ENCODE peak calls at places on chromosomes 13 and 19, in five cellular contexts. One of them, this sample, is unnamed.

GRCh38 chr19:37572203-37572602 is 22.4 kb downstream of the ZNF571 start:
- DNase-seq in heart left ventricle: no peak
- DNase-seq in GM12891: no peak
- DNase-seq in stomach: no peak
- DNase-seq in HepG2: no peak
- DNase-seq in this sample: no peak

GRCh38 chr13:48151766-48152165 is 56.9 kb upstream of the MED4 start:
- DNase-seq in heart left ventricle: no peak
- DNase-seq in GM12891: no peak
- DNase-seq in stomach: no peak
- DNase-seq in HepG2: no peak
- DNase-seq in this sample: no peak

GRCh38 chr13:78978381-78978998 is 319.5 kb upstream of the OBI1 start:
- DNase-seq in heart left ventricle: peak; percentile 14
- DNase-seq in GM12891: peak; percentile 1
- DNase-seq in stomach: peak; percentile 25
- DNase-seq in HepG2: peak; percentile 50
- DNase-seq in this sample: peak; percentile 7

GRCh38 chr13:48790996-48791395 is 137.3 kb downstream of the CYSLTR2 start:
- DNase-seq in heart left ventricle: no peak
- DNase-seq in GM12891: no peak
- DNase-seq in stomach: no peak
- DNase-seq in HepG2: no peak
- DNase-seq in this sample: no peak

GRCh38 chr13:110618780-110619179 is 3.4 kb downstream of the NAXD start:
- DNase-seq in heart left ventricle: no peak
- DNase-seq in GM12891: no peak
- DNase-seq in stomach: no peak
- DNase-seq in HepG2: no peak
- DNase-seq in this sample: no peak

GRCh38 chr19:47797996-47798903 is 6.1 kb downstream of the TPRX1 start:
- DNase-seq in heart left ventricle: no peak
- DNase-seq in GM12891: no peak
- DNase-seq in stomach: no peak
- DNase-seq in HepG2: no peak
- DNase-seq in this sample: no peak

GRCh38 chr19:44712864-44713515 is 14.0 kb downstream of the CEACAM16 start:
- DNase-seq in heart left ventricle: no peak
- DNase-seq in GM12891: no peak
- DNase-seq in stomach: no peak
- DNase-seq in HepG2: peak; percentile 65
- DNase-seq in this sample: no peak

GRCh38 chr13:65966991-65967451 is 1263.1 kb downstream of the PCDH9 start:
- DNase-seq in heart left ventricle: no peak
- DNase-seq in GM12891: no peak
- DNase-seq in stomach: no peak
- DNase-seq in HepG2: peak; percentile 34
- DNase-seq in this sample: peak; percentile 15

GRCh38 chr19:49282184-49282583 is 42.8 kb downstream of the SLC6A16 start:
- DNase-seq in heart left ventricle: no peak
- DNase-seq in GM12891: no peak
- DNase-seq in stomach: no peak
- DNase-seq in HepG2: no peak
- DNase-seq in this sample: no peak

GRCh38 chr19:41928754-41929535 is 696 bp upstream of the ERFL start:
- DNase-seq in heart left ventricle: no peak
- DNase-seq in GM12891: no peak
- DNase-seq in stomach: no peak
- DNase-seq in HepG2: no peak
- DNase-seq in this sample: no peak

GRCh38 chr13:65592757-65593156 is 1637.4 kb downstream of the PCDH9 start:
- DNase-seq in heart left ventricle: no peak
- DNase-seq in GM12891: no peak
- DNase-seq in stomach: no peak
- DNase-seq in HepG2: no peak
- DNase-seq in this sample: no peak

GRCh38 chr19:38837656-38838121 is 6.1 kb upstream of the ECH1 start:
- DNase-seq in heart left ventricle: no peak
- DNase-seq in GM12891: no peak
- DNase-seq in stomach: peak; percentile 55
- DNase-seq in HepG2: peak; percentile 65
- DNase-seq in this sample: no peak

GRCh38 chr13:23753523-23753922 is 135.7 kb downstream of the MIPEP start:
- DNase-seq in heart left ventricle: no peak
- DNase-seq in GM12891: no peak
- DNase-seq in stomach: no peak
- DNase-seq in HepG2: peak; percentile 90
- DNase-seq in this sample: no peak

GRCh38 chr13:65309906-65310305 is 1920.2 kb downstream of the PCDH9 start:
- DNase-seq in heart left ventricle: no peak
- DNase-seq in GM12891: no peak
- DNase-seq in stomach: no peak
- DNase-seq in HepG2: no peak
- DNase-seq in this sample: no peak

GRCh38 chr19:55255618-55256423 is 3.0 kb downstream of the PPP6R1 start:
- DNase-seq in heart left ventricle: no peak
- DNase-seq in GM12891: no peak
- DNase-seq in stomach: peak; percentile 46
- DNase-seq in HepG2: peak; percentile 47
- DNase-seq in this sample: peak; percentile 97

GRCh38 chr13:49064459-49064858 is 88.7 kb downstream of the FNDC3A start:
- DNase-seq in heart left ventricle: no peak
- DNase-seq in GM12891: no peak
- DNase-seq in stomach: no peak
- DNase-seq in HepG2: no peak
- DNase-seq in this sample: no peak

GRCh38 chr13:114222461-114222968 is 12.2 kb upstream of the CDC16 start:
- DNase-seq in heart left ventricle: no peak
- DNase-seq in GM12891: peak; percentile 31
- DNase-seq in stomach: no peak
- DNase-seq in HepG2: peak; percentile 12
- DNase-seq in this sample: no peak

GRCh38 chr19:53982611-53983010 is 8.8 kb upstream of the CACNG6 start:
- DNase-seq in heart left ventricle: peak; percentile 62
- DNase-seq in GM12891: no peak
- DNase-seq in stomach: peak; percentile 59
- DNase-seq in HepG2: no peak
- DNase-seq in this sample: no peak

GRCh38 chr19:15187026-15188007 is 13.5 kb downstream of the NOTCH3 start:
- DNase-seq in heart left ventricle: no peak
- DNase-seq in GM12891: no peak
- DNase-seq in stomach: no peak
- DNase-seq in HepG2: no peak
- DNase-seq in this sample: no peak

GRCh38 chr19:43651758-43652545 is 12.3 kb upstream of the CADM4 start:
- DNase-seq in heart left ventricle: peak; percentile 48
- DNase-seq in GM12891: no peak
- DNase-seq in stomach: peak; percentile 66
- DNase-seq in HepG2: peak; percentile 75
- DNase-seq in this sample: no peak

GRCh38 chr19:17327654-17328516 is 6.8 kb downstream of the ANO8 start:
- DNase-seq in heart left ventricle: no peak
- DNase-seq in GM12891: peak; percentile 85
- DNase-seq in stomach: peak; percentile 65
- DNase-seq in HepG2: peak; percentile 13
- DNase-seq in this sample: no peak

GRCh38 chr13:32009362-32009761 is 22.2 kb upstream of the FRY start:
- DNase-seq in heart left ventricle: no peak
- DNase-seq in GM12891: no peak
- DNase-seq in stomach: no peak
- DNase-seq in HepG2: peak; percentile 31
- DNase-seq in this sample: no peak

GRCh38 chr19:30084390-30084819 is 142.4 kb downstream of the URI1 start:
- DNase-seq in heart left ventricle: no peak
- DNase-seq in GM12891: no peak
- DNase-seq in stomach: no peak
- DNase-seq in HepG2: no peak
- DNase-seq in this sample: no peak

GRCh38 chr13:29573190-29573589 is 22.3 kb downstream of the SLC7A1 start:
- DNase-seq in heart left ventricle: peak; percentile 27
- DNase-seq in GM12891: peak; percentile 22
- DNase-seq in stomach: peak; percentile 53
- DNase-seq in HepG2: no peak
- DNase-seq in this sample: no peak

GRCh38 chr13:52725302-52725701 is 14.3 kb downstream of the CNMD start:
- DNase-seq in heart left ventricle: no peak
- DNase-seq in GM12891: no peak
- DNase-seq in stomach: no peak
- DNase-seq in HepG2: no peak
- DNase-seq in this sample: no peak

GRCh38 chr19:35340431-35340830 is 7.3 kb upstream of the FFAR1 start:
- DNase-seq in heart left ventricle: no peak
- DNase-seq in GM12891: no peak
- DNase-seq in stomach: no peak
- DNase-seq in HepG2: no peak
- DNase-seq in this sample: no peak

GRCh38 chr19:15614507-15615379 is at the start of gene CYP4F8:
- DNase-seq in heart left ventricle: no peak
- DNase-seq in GM12891: no peak
- DNase-seq in stomach: no peak
- DNase-seq in HepG2: no peak
- DNase-seq in this sample: no peak

GRCh38 chr13:110305949-110306339 is 1.0 kb downstream of the COL4A1 start:
- DNase-seq in heart left ventricle: no peak
- DNase-seq in GM12891: no peak
- DNase-seq in stomach: no peak
- DNase-seq in HepG2: no peak
- DNase-seq in this sample: no peak

GRCh38 chr13:32267836-32268439 is 47.2 kb downstream of the ZAR1L start:
- DNase-seq in heart left ventricle: no peak
- DNase-seq in GM12891: peak; percentile 20
- DNase-seq in stomach: peak; percentile 57
- DNase-seq in HepG2: no peak
- DNase-seq in this sample: no peak

GRCh38 chr19:45779231-45780145 is 2.8 kb downstream of the DMPK start:
- DNase-seq in heart left ventricle: peak; percentile 73
- DNase-seq in GM12891: peak; percentile 96
- DNase-seq in stomach: peak; percentile 98
- DNase-seq in HepG2: peak; percentile 63
- DNase-seq in this sample: no peak

GRCh38 chr13:109779074-109779473 is 7.3 kb downstream of the IRS2 start:
- DNase-seq in heart left ventricle: no peak
- DNase-seq in GM12891: no peak
- DNase-seq in stomach: no peak
- DNase-seq in HepG2: no peak
- DNase-seq in this sample: no peak

DNA sequence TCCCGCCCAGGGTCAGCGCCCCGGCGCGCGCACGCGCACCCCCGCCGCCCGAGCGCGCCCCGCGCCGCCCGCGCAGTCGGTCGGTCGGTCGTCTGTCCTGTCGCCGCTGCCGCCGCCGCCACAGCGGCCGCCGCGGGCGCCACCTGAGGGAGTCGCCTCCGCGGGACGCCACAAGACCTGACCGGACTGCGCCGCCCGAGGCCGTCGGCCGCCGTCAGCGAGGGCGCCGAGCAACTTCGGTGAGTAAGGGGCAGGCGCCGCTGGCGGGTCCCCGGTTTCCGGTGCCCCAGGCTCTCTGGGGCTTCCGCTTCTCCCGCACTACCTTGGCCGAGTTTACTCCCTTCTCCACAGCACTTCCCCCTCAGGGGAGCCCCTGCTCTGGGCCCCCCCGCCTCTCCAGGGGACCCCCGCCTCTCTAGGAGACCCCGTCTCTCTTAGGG is 19.6 kb upstream of the GATAD2A start:
- DNase-seq in heart left ventricle: no peak
- DNase-seq in GM12891: no peak
- DNase-seq in stomach: no peak
- DNase-seq in HepG2: no peak
- DNase-seq in this sample: peak; percentile 47
- TF ChIP-seq POLR2A in heart left ventricle: no peak
- TF ChIP-seq POLR2A in GM12891: peak; percentile 56
- TF ChIP-seq POLR2A in stomach: no peak
- TF ChIP-seq POLR2A in HepG2: peak; percentile 59
- TF ChIP-seq POLR2A in this sample: peak; percentile 78

DNA sequence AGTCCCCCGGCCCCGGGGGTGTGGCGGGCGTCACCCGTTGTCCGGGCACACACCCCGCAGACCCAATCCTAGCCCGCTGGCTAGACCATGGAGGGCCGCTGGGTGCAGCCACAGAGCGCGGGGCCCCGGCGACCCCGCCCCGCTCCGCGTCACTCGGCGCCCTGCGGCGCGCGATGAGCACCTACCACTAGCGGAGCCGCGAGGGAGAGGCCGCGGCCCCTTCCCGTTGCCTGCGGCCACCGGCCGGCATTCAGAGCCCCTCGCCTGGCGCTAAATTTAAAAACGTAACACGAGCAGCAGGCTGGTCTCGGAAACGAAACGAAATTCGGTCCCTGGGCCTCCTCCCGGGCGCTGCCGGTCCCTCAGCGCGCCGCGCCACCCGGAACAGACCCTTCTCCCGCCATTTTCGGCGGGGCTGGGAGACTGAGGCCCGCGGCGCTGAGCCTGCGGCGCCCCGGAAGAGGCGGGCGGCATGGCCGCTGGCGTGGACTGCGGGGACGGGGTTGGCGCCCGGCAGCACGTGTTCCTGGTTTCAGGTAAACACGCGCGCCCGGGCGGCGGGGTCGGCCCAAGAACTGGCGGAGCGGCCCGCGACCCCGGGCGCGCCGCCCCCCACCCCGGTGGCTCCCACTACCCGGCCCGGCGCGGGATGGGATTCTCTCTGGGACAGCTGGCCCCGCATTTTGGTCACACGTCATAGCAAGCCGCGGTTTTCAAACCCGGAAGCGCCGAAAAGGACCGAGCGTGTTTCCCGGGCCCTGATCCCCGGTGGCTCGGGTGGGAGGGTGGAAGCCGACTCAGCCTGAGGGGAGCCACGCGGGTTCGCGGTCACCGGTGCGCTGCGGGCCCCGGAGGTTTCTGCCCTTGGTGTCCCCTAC is at the start of gene RNASEH2B:
- DNase-seq in heart left ventricle: peak; percentile 63
- DNase-seq in GM12891: peak; percentile 59
- DNase-seq in stomach: peak; percentile 68
- DNase-seq in HepG2: peak; percentile 58
- DNase-seq in this sample: peak; percentile 59
- TF ChIP-seq POLR2A in heart left ventricle: no peak
- TF ChIP-seq POLR2A in GM12891: peak; percentile 57
- TF ChIP-seq POLR2A in stomach: no peak
- TF ChIP-seq POLR2A in HepG2: peak; percentile 73
- TF ChIP-seq POLR2A in this sample: peak; percentile 50

DNA sequence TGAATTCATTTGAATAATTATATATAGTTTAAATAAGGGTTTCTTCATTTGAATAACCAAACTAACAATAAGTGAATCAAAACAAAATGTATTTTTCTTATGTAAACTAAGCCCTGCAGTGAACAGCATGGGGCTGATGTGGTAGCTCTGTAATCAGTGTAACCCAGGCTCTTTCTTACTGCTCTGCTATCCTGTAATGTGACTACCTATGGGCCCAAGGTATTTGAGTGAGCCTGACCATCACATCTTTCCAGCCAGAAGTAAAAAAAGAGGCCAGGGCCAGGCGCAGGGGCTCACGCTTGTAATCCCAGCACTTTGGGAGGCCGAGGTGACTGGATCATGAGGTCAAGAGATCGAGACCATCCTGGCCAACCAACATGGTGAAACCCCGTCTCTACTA is 494.6 kb downstream of the DCT start:
- DNase-seq in heart left ventricle: no peak
- DNase-seq in GM12891: no peak
- DNase-seq in stomach: no peak
- DNase-seq in HepG2: no peak
- DNase-seq in this sample: no peak
- TF ChIP-seq POLR2A in heart left ventricle: no peak
- TF ChIP-seq POLR2A in GM12891: no peak
- TF ChIP-seq POLR2A in stomach: no peak
- TF ChIP-seq POLR2A in HepG2: no peak
- TF ChIP-seq POLR2A in this sample: no peak

GRCh38 chr13:27449936-27450828 is at the start of gene MTIF3:
- DNase-seq in heart left ventricle: peak; percentile 94
- DNase-seq in GM12891: peak; percentile 71
- DNase-seq in stomach: peak; percentile 97
- DNase-seq in HepG2: peak; percentile 94
- DNase-seq in this sample: peak; percentile 62
- TF ChIP-seq POLR2A in heart left ventricle: no peak
- TF ChIP-seq POLR2A in GM12891: peak; percentile 96
- TF ChIP-seq POLR2A in stomach: no peak
- TF ChIP-seq POLR2A in HepG2: peak; percentile 97
- TF ChIP-seq POLR2A in this sample: peak; percentile 56

This sample was measured in H54.